ENCODE peak calls at places on chromosomes 1 and 21, in nine cellular contexts. S is activated effector memory CD4-positive, alpha-beta T cell treated with Interleukin-2 at 50 U/mL for 16 hours; L is HS-27A; E is neural crest cell; W is activated naive CD4-positive, alpha-beta T cell treated with anti-CD3 and anti-CD28 coated beads for 36 hours; V is endothelial cell of umbilical vein; X is activated T-helper 9 cell treated with anti-CD3 and anti-CD28 coated beads, Interleukin-2, amount 50 U/mL, for 16 hours; Y is central memory CD8-positive, alpha-beta T cell; O is mammary epithelial cell. P is an unnamed sample.

GRCh38 chr1:248853023-248853422 is 5.9 kb downstream of the ZNF692 start:
- DNase-seq in S (no peak), L (no peak), E (no peak), W (no peak), V (no peak), X (no peak), Y (no peak), O (no peak), P (no peak)

GRCh38 chr21:38970765-38971164 is 165.0 kb downstream of the ETS2 start:
- DNase-seq in S (no peak), L (no peak), E (no peak), W (no peak), V (peak; percentile 29), X (no peak), Y (no peak), O (no peak), P (no peak)

GRCh38 chr1:87578464-87578863 is 249.8 kb downstream of the LMO4 start:
- DNase-seq in S (no peak), L (no peak), E (no peak), W (no peak), V (no peak), X (no peak), Y (no peak), O (no peak), P (no peak)

GRCh38 chr1:43300661-43301094 is at the start of gene TIE1:
- DNase-seq in S (no peak), L (no peak), E (no peak), W (no peak), V (peak; percentile 94), X (no peak), Y (no peak), O (no peak), P (no peak)

GRCh38 chr21:42532466-42533181 is 19.0 kb downstream of the SLC37A1 start:
- DNase-seq in S (no peak), L (no peak), E (no peak), W (no peak), V (no peak), X (no peak), Y (no peak), O (no peak), P (no peak)

GRCh38 chr1:94884101-94884875 is 42.6 kb downstream of the CNN3 start:
- DNase-seq in S (no peak), L (no peak), E (no peak), W (no peak), V (no peak), X (no peak), Y (no peak), O (peak; percentile 43), P (peak; percentile 59)

GRCh38 chr1:248894837-248895236 is 11.2 kb upstream of the PGBD2 start:
- DNase-seq in S (no peak), L (no peak), E (no peak), W (no peak), V (no peak), X (no peak), Y (no peak), O (no peak), P (no peak)

GRCh38 chr1:181423301-181423918 is 59.9 kb upstream of the CACNA1E start:
- DNase-seq in S (peak; percentile 13), L (no peak), E (peak; percentile 37), W (peak; percentile 73), V (peak; percentile 23), X (no peak), Y (no peak), O (peak; percentile 46), P (no peak)

GRCh38 chr1:180936110-180937011 is 23.7 kb downstream of the KIAA1614 start:
- DNase-seq in S (no peak), L (no peak), E (no peak), W (no peak), V (no peak), X (no peak), Y (no peak), O (no peak), P (no peak)

GRCh38 chr1:221276911-221277310 is 397.7 kb downstream of the HLX start:
- DNase-seq in S (no peak), L (no peak), E (no peak), W (no peak), V (no peak), X (no peak), Y (no peak), O (no peak), P (no peak)

GRCh38 chr1:155607708-155608107 is 2.3 kb upstream of the MSTO1 start:
- DNase-seq in S (no peak), L (no peak), E (no peak), W (no peak), V (no peak), X (no peak), Y (no peak), O (no peak), P (no peak)

GRCh38 chr21:46135782-46136181 is 19.6 kb downstream of the FTCD start:
- DNase-seq in S (no peak), L (no peak), E (no peak), W (no peak), V (no peak), X (no peak), Y (no peak), O (no peak), P (no peak)

GRCh38 chr21:36615274-36615964 is 83.5 kb upstream of the SIM2 start:
- DNase-seq in S (no peak), L (no peak), E (no peak), W (no peak), V (no peak), X (no peak), Y (no peak), O (no peak), P (no peak)

GRCh38 chr21:33198346-33199135 is 31.2 kb upstream of the IFNAR2 start:
- DNase-seq in S (no peak), L (no peak), E (no peak), W (no peak), V (no peak), X (no peak), Y (no peak), O (no peak), P (no peak)

GRCh38 chr1:27109103-27109822 is 45.7 kb downstream of the SLC9A1 start:
- DNase-seq in S (no peak), L (no peak), E (no peak), W (peak; percentile 56), V (no peak), X (no peak), Y (no peak), O (no peak), P (no peak)

GRCh38 chr1:197928849-197929336 is 11.7 kb downstream of the LHX9 start:
- DNase-seq in S (no peak), L (no peak), E (no peak), W (peak; percentile 42), V (no peak), X (no peak), Y (no peak), O (no peak), P (no peak)

GRCh38 chr1:39141925-39142324 is 62.6 kb upstream of the MACF1 start:
- DNase-seq in S (no peak), L (peak; percentile 76), E (no peak), W (no peak), V (no peak), X (no peak), Y (no peak), O (no peak), P (no peak)

GRCh38 chr1:218408942-218409341 is 63.8 kb downstream of the TGFB2 start:
- DNase-seq in S (no peak), L (no peak), E (no peak), W (no peak), V (no peak), X (no peak), Y (no peak), O (no peak), P (no peak)

GRCh38 chr1:231184891-231185290 is 23.0 kb downstream of the TRIM67 start:
- DNase-seq in S (no peak), L (no peak), E (no peak), W (no peak), V (no peak), X (no peak), Y (no peak), O (no peak), P (no peak)

GRCh38 chr21:42545317-42545716 is 31.7 kb downstream of the SLC37A1 start:
- DNase-seq in S (no peak), L (no peak), E (no peak), W (no peak), V (no peak), X (no peak), Y (no peak), O (no peak), P (no peak)

GRCh38 chr1:200880212-200880611 is 7.4 kb downstream of the GPR25 start:
- DNase-seq in S (no peak), L (no peak), E (no peak), W (peak; percentile 31), V (no peak), X (no peak), Y (no peak), O (peak; percentile 64), P (no peak)

GRCh38 chr1:164721037-164721496 is 162.1 kb downstream of the PBX1 start:
- DNase-seq in S (no peak), L (no peak), E (no peak), W (no peak), V (peak; percentile 16), X (no peak), Y (no peak), O (no peak), P (no peak)

GRCh38 chr21:32411366-32412161 is 942 bp upstream of the EVA1C start:
- DNase-seq in S (peak; percentile 67), L (no peak), E (no peak), W (peak; percentile 71), V (peak; percentile 57), X (peak; percentile 47), Y (peak; percentile 41), O (peak; percentile 65), P (no peak)

P was measured in amniotic stem cell.